ENCODE peak calls at places on chromosomes 1 and 21, in eight cellular contexts. F is transverse colon, T is ureter, C is posterior cingulate gyrus, X is kidney epithelial cell, M is keratinocyte, J is HCT116, Z is NCI-H1092 treated with DMSO at 0.1 percent for 48 hours. K is an unnamed sample.

GRCh38 chr1:163290025-163290610 is 31.6 kb upstream of the NUF2 start:
- DNase-seq in F (no peak), T (no peak), C (no peak), X (no peak), M (no peak), J (no peak), Z (peak; percentile 65), K (peak; percentile 93)

GRCh38 chr1:86421601-86422280 is 2.2 kb upstream of the CLCA2 start:
- DNase-seq in F (no peak), T (no peak), C (no peak), X (no peak), M (no peak), J (no peak), Z (no peak), K (no peak)

GRCh38 chr1:147611021-147611426 is 59.3 kb downstream of the ACP6 start:
- DNase-seq in F (no peak), T (no peak), C (no peak), X (no peak), M (no peak), J (no peak), Z (no peak), K (peak; percentile 28)

GRCh38 chr1:210332233-210332632 is 3.5 kb downstream of the HHAT start:
- DNase-seq in F (no peak), T (no peak), C (no peak), X (no peak), M (no peak), J (no peak), Z (no peak), K (no peak)

GRCh38 chr1:178725603-178726517 is 816 bp downstream of the RALGPS2 start:
- DNase-seq in F (peak; percentile 87), T (peak; percentile 76), C (peak; percentile 40), X (peak; percentile 90), M (peak; percentile 52), J (peak; percentile 83), Z (peak; percentile 12), K (peak; percentile 17)

GRCh38 chr21:42010507-42011493 is 640 bp upstream of the ZBTB21 start:
- DNase-seq in F (peak; percentile 48), T (peak; percentile 52), C (no peak), X (no peak), M (no peak), J (no peak), Z (peak; percentile 74), K (peak; percentile 21)

GRCh38 chr1:27377760-27378495 is 3.3 kb upstream of the FCN3 start:
- DNase-seq in F (no peak), T (no peak), C (no peak), X (no peak), M (no peak), J (no peak), Z (no peak), K (no peak)

GRCh38 chr1:225974454-225974853 is 24.7 kb downstream of the SDE2 start:
- DNase-seq in F (no peak), T (no peak), C (no peak), X (no peak), M (no peak), J (no peak), Z (no peak), K (no peak)

GRCh38 chr21:45579383-45580180 is 37.3 kb upstream of the SLC19A1 start:
- DNase-seq in F (peak; percentile 5), T (peak; percentile 39), C (no peak), X (no peak), M (no peak), J (no peak), Z (no peak), K (no peak)

GRCh38 chr1:205268846-205269680 is 41.3 kb downstream of the TMCC2 start:
- DNase-seq in F (no peak), T (no peak), C (no peak), X (no peak), M (no peak), J (no peak), Z (no peak), K (no peak)

GRCh38 chr1:22041505-22041904 is 11.0 kb upstream of the CDC42 start:
- DNase-seq in F (no peak), T (no peak), C (no peak), X (no peak), M (no peak), J (no peak), Z (no peak), K (no peak)

GRCh38 chr1:68975534-68975933 is 478.7 kb upstream of the DEPDC1 start:
- DNase-seq in F (no peak), T (no peak), C (no peak), X (no peak), M (no peak), J (no peak), Z (no peak), K (no peak)

GRCh38 chr1:17184161-17184665 is 20.7 kb upstream of the PADI1 start:
- DNase-seq in F (no peak), T (peak; percentile 27), C (no peak), X (no peak), M (no peak), J (no peak), Z (no peak), K (no peak)

GRCh38 chr21:32717851-32718316 is 9.9 kb downstream of the SYNJ1 start:
- DNase-seq in F (no peak), T (no peak), C (no peak), X (no peak), M (no peak), J (no peak), Z (no peak), K (no peak)

GRCh38 chr1:23607944-23608343 is 48.6 kb upstream of the ID3 start:
- DNase-seq in F (no peak), T (no peak), C (no peak), X (no peak), M (no peak), J (no peak), Z (no peak), K (no peak)

GRCh38 chr1:53127546-53127945 is 14.9 kb downstream of the SLC1A7 start:
- DNase-seq in F (peak; percentile 5), T (no peak), C (no peak), X (no peak), M (no peak), J (no peak), Z (no peak), K (no peak)

GRCh38 chr1:212271234-212271633 is 14.0 kb upstream of the PPP2R5A start:
- DNase-seq in F (no peak), T (no peak), C (no peak), X (no peak), M (no peak), J (no peak), Z (no peak), K (no peak)

GRCh38 chr1:180257461-180257860 is 27.4 kb downstream of the LHX4 start:
- DNase-seq in F (no peak), T (no peak), C (no peak), X (no peak), M (no peak), J (no peak), Z (no peak), K (no peak)

GRCh38 chr21:43280949-43281633 is 112.3 kb downstream of the CRYAA start:
- DNase-seq in F (no peak), T (no peak), C (no peak), X (no peak), M (no peak), J (no peak), Z (no peak), K (no peak)

GRCh38 chr1:164982545-164982944 is 374.0 kb downstream of the LMX1A start:
- DNase-seq in F (no peak), T (no peak), C (no peak), X (no peak), M (no peak), J (no peak), Z (no peak), K (no peak)

GRCh38 chr1:152110365-152110859 is 4.8 kb downstream of the TCHH start:
- DNase-seq in F (no peak), T (no peak), C (peak; percentile 34), X (no peak), M (no peak), J (no peak), Z (no peak), K (peak; percentile 27)

GRCh38 chr1:172733815-172734214 is 74.9 kb downstream of the FASLG start:
- DNase-seq in F (no peak), T (no peak), C (no peak), X (no peak), M (no peak), J (no peak), Z (no peak), K (no peak)

GRCh38 chr1:40143891-40144575 is 17.2 kb upstream of the RLF start:
- DNase-seq in F (peak; percentile 53), T (peak; percentile 50), C (peak; percentile 27), X (no peak), M (peak; percentile 32), J (peak; percentile 78), Z (peak; percentile 100), K (peak; percentile 99)

K was measured in NCI-H748 treated with DMSO at 0.1 percent for 48 hours.